ENCODE peak calls at places on chromosomes 16 and 17, in four cellular contexts. N, D, X and C are unnamed samples.

GRCh38 chr16:52964290-52964689 is 88.4 kb downstream of the CHD9NB start:
- DNase-seq in N (no peak), D (no peak), X (peak), C (no peak)

GRCh38 chr17:35788504-35788998 is 6.9 kb downstream of the MMP28 start:
- DNase-seq in N (no peak), D (no peak), X (peak), C (no peak)

GRCh38 chr17:12789075-12789975 is at the start of gene ARHGAP44:
- DNase-seq in N (no peak), D (peak), X (peak), C (peak)

GRCh38 chr17:73643846-73644144 is 450 bp downstream of the SDK2 start:
- DNase-seq in N (no peak), D (no peak), X (no peak), C (no peak)

GRCh38 chr16:3099732-3100499 is 822 bp upstream of the ZSCAN10 start:
- DNase-seq in N (peak), D (peak), X (peak), C (peak)

GRCh38 chr17:77273397-77274136 is 132.8 kb downstream of the SEC14L1 start:
- DNase-seq in N (no peak), D (no peak), X (no peak), C (no peak)

GRCh38 chr17:45895304-45895968 is 1.1 kb downstream of the MAPT start:
- DNase-seq in N (no peak), D (no peak), X (peak), C (no peak)

GRCh38 chr17:81254955-81255717 is 16.0 kb downstream of the NDUFAF8 start:
- DNase-seq in N (no peak), D (no peak), X (peak), C (no peak)

GRCh38 chr17:83175551-83176271 is 96.3 kb downstream of the METRNL start:
- DNase-seq in N (no peak), D (peak), X (no peak), C (no peak)

GRCh38 chr16:27721548-27722265 is 171.8 kb downstream of the KATNIP start:
- DNase-seq in N (no peak), D (no peak), X (peak), C (no peak)

GRCh38 chr17:18009609-18010420 is 29.2 kb downstream of the ATPAF2 start:
- DNase-seq in N (no peak), D (no peak), X (no peak), C (no peak)

GRCh38 chr17:19573075-19573474 is 39.4 kb downstream of the SLC47A1 start:
- DNase-seq in N (no peak), D (no peak), X (peak), C (no peak)

GRCh38 chr17:8670486-8670885 is 40.0 kb upstream of the MYH10 start:
- DNase-seq in N (no peak), D (no peak), X (peak), C (no peak)

GRCh38 chr16:8822403-8822802 is 24.8 kb downstream of the PMM2 start:
- DNase-seq in N (no peak), D (no peak), X (no peak), C (no peak)

GRCh38 chr16:89545831-89546574 is 14.5 kb upstream of the RPL13 start:
- DNase-seq in N (no peak), D (no peak), X (no peak), C (no peak)

GRCh38 chr16:78749745-78750268 is 650.4 kb downstream of the WWOX start:
- DNase-seq in N (no peak), D (peak), X (no peak), C (no peak)

GRCh38 chr17:78105101-78105500 is 23.5 kb downstream of the TMC6 start:
- DNase-seq in N (no peak), D (no peak), X (no peak), C (no peak)

GRCh38 chr16:88785106-88785924 is at the start of gene PIEZO1:
- DNase-seq in N (peak), D (peak), X (peak), C (no peak)

GRCh38 chr16:52489894-52490293 is 57.0 kb downstream of the TOX3 start:
- DNase-seq in N (no peak), D (no peak), X (no peak), C (no peak)

GRCh38 chr17:44763170-44763569 is 4.4 kb downstream of the ADAM11 start:
- DNase-seq in N (no peak), D (no peak), X (no peak), C (no peak)

GRCh38 chr16:52572656-52573055 is 25.7 kb upstream of the TOX3 start:
- DNase-seq in N (no peak), D (no peak), X (no peak), C (no peak)

GRCh38 chr17:16999931-17000625 is 28.2 kb upstream of the TNFRSF13B start:
- DNase-seq in N (no peak), D (no peak), X (no peak), C (no peak)

GRCh38 chr16:57898961-57899360 is 72.0 kb downstream of the CNGB1 start:
- DNase-seq in N (no peak), D (no peak), X (no peak), C (no peak)

GRCh38 chr17:60392845-60393702 is 1.1 kb upstream of the USP32 start:
- DNase-seq in N (no peak), D (peak), X (peak), C (no peak)

GRCh38 chr16:11250786-11251524 is 5.0 kb downstream of the SOCS1 start:
- DNase-seq in N (no peak), D (no peak), X (no peak), C (no peak)

GRCh38 chr16:81408409-81408950 is 36.1 kb upstream of the CMIP start:
- DNase-seq in N (no peak), D (no peak), X (no peak), C (no peak)

GRCh38 chr17:16269658-16270057 is 52.6 kb downstream of the PIGL start:
- DNase-seq in N (no peak), D (no peak), X (peak), C (no peak)

GRCh38 chr17:51435171-51435552 is 174.8 kb downstream of the UTP18 start:
- DNase-seq in N (no peak), D (no peak), X (no peak), C (no peak)

GRCh38 chr17:34146440-34147043 is 108.5 kb upstream of the CCL2 start:
- DNase-seq in N (peak), D (peak), X (no peak), C (no peak)

GRCh38 chr17:83007504-83008475 is 71.6 kb upstream of the METRNL start:
- DNase-seq in N (no peak), D (no peak), X (peak), C (peak)

GRCh38 chr16:81831722-81832126 is 52.6 kb downstream of the PLCG2 start:
- DNase-seq in N (no peak), D (peak), X (peak), C (no peak)

GRCh38 chr17:7043544-7044268 is at the start of gene SLC16A11:
- DNase-seq in N (no peak), D (no peak), X (no peak), C (no peak)

GRCh38 chr17:58420841-58421240 is 3.5 kb upstream of the RNF43 start:
- DNase-seq in N (no peak), D (no peak), X (no peak), C (no peak)

GRCh38 chr17:81399481-81400153 is 4.4 kb downstream of the BAHCC1 start:
- DNase-seq in N (no peak), D (no peak), X (no peak), C (no peak)

GRCh38 chr17:30299000-30299399 is 7.3 kb upstream of the BLMH start:
- DNase-seq in N (no peak), D (no peak), X (no peak), C (no peak)

GRCh38 chr16:12087901-12088364 is 111.4 kb downstream of the SNX29 start:
- DNase-seq in N (peak), D (no peak), X (no peak), C (no peak)

GRCh38 chr17:2235792-2236365 is 67.7 kb downstream of the SMG6 start:
- DNase-seq in N (no peak), D (no peak), X (peak), C (no peak)

GRCh38 chr16:64132686-64133085 is 989.2 kb downstream of the CDH11 start:
- DNase-seq in N (no peak), D (no peak), X (no peak), C (no peak)

GRCh38 chr17:49469831-49470568 is 25.1 kb upstream of the NGFR start:
- DNase-seq in N (no peak), D (no peak), X (peak), C (no peak)

GRCh38 chr16:50422926-50423325 is 54.1 kb upstream of the BRD7 start:
- DNase-seq in N (no peak), D (no peak), X (no peak), C (no peak)

GRCh38 chr17:694239-694638 is 20.4 kb downstream of the VPS53 start:
- DNase-seq in N (no peak), D (no peak), X (peak), C (no peak)
- TF ChIP-seq CTCF in N (no peak), D (no peak), X (no peak), C (no peak)

DNA sequence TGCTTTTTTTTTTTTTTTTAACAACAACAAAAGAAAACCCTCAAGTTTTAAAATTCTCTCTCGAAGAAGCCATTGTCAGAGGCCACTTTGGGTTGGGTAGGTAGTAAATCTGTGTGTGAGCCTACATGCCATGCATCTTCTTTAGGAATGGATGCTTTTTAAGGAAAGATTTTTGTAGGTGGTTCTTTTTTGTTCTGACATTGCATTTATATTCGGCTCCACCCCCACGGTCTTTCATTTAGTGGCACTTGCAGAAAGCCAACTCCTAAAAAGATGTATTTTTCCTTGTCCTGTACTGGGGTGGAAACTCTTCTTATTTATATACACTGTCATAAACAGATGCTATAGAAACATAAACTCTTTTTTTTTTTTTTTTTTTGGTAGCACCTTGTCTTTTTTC is 35.1 kb downstream of the KCNJ2 start:
- DNase-seq in N (no peak), D (no peak), X (no peak), C (no peak)
- TF ChIP-seq CTCF in N (no peak), D (no peak), X (no peak), C (no peak)

DNA sequence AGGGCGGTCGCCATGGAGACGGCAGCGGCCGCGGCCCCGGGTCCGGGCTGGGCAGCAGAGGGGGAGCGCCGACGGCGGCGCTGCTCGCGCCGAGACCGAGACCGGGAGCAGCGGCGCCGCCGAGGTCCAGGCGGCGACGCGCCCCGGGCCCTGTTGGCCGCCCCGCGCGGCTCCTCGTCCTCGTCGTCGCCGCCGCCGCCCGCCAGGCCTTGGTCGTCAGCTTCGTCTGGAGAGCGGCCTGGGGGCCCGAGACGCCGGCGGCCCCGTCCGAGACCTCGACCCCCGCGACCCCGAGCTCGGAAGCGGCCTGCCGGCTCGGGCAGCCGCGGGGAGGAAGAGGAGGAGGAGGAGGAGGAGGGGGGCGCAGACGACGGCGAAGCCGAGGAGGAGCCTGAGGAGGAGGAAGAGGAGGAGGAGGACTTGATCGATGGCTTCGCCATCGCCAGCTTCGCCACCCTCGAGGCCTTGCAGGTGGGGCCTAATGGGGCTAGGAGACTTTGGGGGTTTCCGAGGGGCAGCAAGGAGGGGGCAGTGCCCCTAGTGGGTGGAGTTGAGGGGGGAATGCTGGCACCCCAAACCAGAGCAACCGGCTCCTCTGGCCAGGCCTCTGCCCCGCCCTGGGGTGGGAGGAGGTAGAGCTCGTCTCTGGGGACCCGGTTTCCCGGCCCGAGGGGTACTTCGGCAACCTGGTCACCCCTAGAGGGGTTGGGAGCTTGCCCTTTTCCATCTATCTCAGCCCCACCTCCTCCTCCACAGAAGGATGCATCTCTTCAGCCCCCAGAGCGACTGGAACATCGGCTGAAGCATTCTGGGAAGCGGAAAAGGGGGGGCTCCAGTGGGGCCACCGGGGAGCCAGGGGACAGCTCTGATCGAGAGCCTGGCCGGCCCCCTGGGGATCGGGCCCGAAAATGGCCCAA is 1.5 kb downstream of the FBRS start:
- DNase-seq in N (peak), D (peak), X (peak), C (no peak)
- TF ChIP-seq CTCF in N (no peak), D (peak), X (no peak), C (no peak)

GRCh38 chr16:785563-786535 is 2.3 kb downstream of the RPUSD1 start:
- DNase-seq in N (peak), D (peak), X (peak), C (peak)
- TF ChIP-seq CTCF in N (peak), D (peak), X (peak), C (peak)

GRCh38 chr16:69325784-69326171 is 4.6 kb downstream of the PDF start:
- DNase-seq in N (no peak), D (no peak), X (no peak), C (no peak)
- TF ChIP-seq CTCF in N (no peak), D (no peak), X (no peak), C (no peak)

GRCh38 chr16:15041260-15042011 is 14.4 kb downstream of the NTAN1 start:
- DNase-seq in N (no peak), D (no peak), X (peak), C (no peak)
- TF ChIP-seq CTCF in N (no peak), D (no peak), X (peak), C (no peak)

DNA sequence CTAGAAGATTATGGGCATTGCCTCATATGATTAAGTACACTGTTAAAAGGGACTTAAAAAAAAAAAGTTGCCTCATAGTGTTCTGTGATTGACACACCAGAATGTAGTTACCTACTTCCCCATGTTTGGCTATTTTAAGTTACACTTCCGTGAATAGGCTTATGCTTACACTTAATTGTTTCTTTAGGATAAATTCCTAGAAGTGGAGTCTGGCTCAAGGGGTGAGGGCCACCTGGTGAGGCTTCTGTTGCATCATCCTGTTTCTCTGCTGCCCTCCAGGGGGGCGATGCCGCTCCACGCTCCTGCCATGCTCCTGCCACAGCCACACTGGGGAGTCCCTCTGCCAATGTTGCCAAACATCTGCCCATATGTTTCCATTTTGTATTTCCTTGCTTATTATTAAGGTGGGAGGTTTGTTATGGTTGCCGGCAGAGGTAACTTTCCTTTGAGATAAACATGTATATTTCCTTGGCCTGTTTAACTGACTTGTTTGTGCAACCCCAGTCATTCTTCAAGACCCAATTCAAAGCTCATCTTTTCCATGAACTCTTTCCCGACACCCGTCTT is 73.1 kb downstream of the KSR1 start:
- DNase-seq in N (no peak), D (no peak), X (peak), C (no peak)
- TF ChIP-seq CTCF in N (no peak), D (no peak), X (no peak), C (peak)

GRCh38 chr17:40615989-40616476 is 31.6 kb downstream of the SMARCE1 start:
- DNase-seq in N (no peak), D (no peak), X (no peak), C (no peak)

GRCh38 chr17:40618754-40619625 is 28.6 kb downstream of the SMARCE1 start:
- DNase-seq in N (no peak), D (no peak), X (no peak), C (no peak)

GRCh38 chr17:40615295-40615988 is 32.2 kb downstream of the SMARCE1 start:
- DNase-seq in N (no peak), D (peak), X (peak), C (no peak)

GRCh38 chr17:40616592-40616991 is 31.0 kb downstream of the SMARCE1 start:
- DNase-seq in N (no peak), D (no peak), X (no peak), C (no peak)

DNA sequence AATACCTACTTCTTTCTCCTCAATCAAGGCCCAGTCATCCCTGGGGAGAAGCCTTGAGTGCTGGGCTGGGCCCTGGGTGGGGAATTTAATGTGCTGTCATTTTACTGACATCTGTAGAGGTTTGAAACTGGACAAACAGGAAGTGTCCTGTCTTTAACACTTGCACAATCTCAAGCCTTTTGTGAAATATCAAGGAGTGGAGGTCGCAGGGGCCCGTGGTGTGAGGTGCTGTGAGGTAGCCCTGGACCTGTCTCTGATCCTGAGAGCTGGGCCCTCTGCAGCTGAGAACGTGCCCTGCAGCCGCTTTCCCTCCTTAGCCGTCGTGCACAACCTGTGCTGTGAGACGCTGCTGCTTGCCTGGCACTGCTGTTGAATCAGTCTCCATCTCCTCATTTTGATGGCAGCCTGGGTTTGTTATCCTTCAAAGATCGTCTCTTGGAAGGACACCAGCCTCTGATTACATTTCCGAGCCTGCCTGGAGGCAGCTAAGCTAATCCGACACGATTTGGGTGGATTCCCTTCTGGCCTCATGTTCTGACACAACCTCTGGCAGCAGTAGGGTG is 29.9 kb downstream of the SMARCE1 start:
- DNase-seq in N (no peak), D (no peak), X (no peak), C (no peak)
- TF ChIP-seq CTCF in N (no peak), D (no peak), X (no peak), C (no peak)